ENCODE peak calls at places on chromosomes 3 and 15, in six cellular contexts. One of them, this sample, is unnamed.

GRCh38 chr3:65894679-65895078 is 144.0 kb downstream of the MAGI1 start:
- DNase-seq in kidney tubule cell: no peak
- DNase-seq in dermis microvascular lymphatic vessel endothelial cell: peak; percentile 15
- DNase-seq in stimulated activated CD4-positive, alpha-beta T cell treated with anti-CD3 and anti-CD28 coated beads, TNF-alpha, amount 100 ng/mL, for 24 hours: no peak
- DNase-seq in GM12892: no peak
- DNase-seq in astrocyte of the spinal cord: no peak
- DNase-seq in this sample: no peak

GRCh38 chr3:70090322-70090913 is 90.9 kb downstream of the SAMMSON start:
- DNase-seq in stimulated activated CD4-positive, alpha-beta T cell treated with anti-CD3 and anti-CD28 coated beads, TNF-alpha, amount 100 ng/mL, for 24 hours: no peak
- DNase-seq in kidney tubule cell: peak; percentile 14
- DNase-seq in astrocyte of the spinal cord: peak; percentile 40
- DNase-seq in GM12892: no peak
- DNase-seq in dermis microvascular lymphatic vessel endothelial cell: peak; percentile 17
- DNase-seq in this sample: peak; percentile 8

GRCh38 chr15:66923438-66923881 is 141.9 kb upstream of the SMAD3 start:
- DNase-seq in dermis microvascular lymphatic vessel endothelial cell: peak; percentile 33
- DNase-seq in astrocyte of the spinal cord: peak; percentile 14
- DNase-seq in stimulated activated CD4-positive, alpha-beta T cell treated with anti-CD3 and anti-CD28 coated beads, TNF-alpha, amount 100 ng/mL, for 24 hours: no peak
- DNase-seq in GM12892: no peak
- DNase-seq in kidney tubule cell: peak; percentile 29
- DNase-seq in this sample: no peak

GRCh38 chr15:66841953-66842681 is 140.1 kb downstream of the SMAD6 start:
- DNase-seq in dermis microvascular lymphatic vessel endothelial cell: peak; percentile 94
- DNase-seq in kidney tubule cell: peak; percentile 97
- DNase-seq in GM12892: no peak
- DNase-seq in stimulated activated CD4-positive, alpha-beta T cell treated with anti-CD3 and anti-CD28 coated beads, TNF-alpha, amount 100 ng/mL, for 24 hours: no peak
- DNase-seq in astrocyte of the spinal cord: peak; percentile 95
- DNase-seq in this sample: no peak

GRCh38 chr3:29065211-29065785 is 215.6 kb upstream of the RBMS3 start:
- DNase-seq in dermis microvascular lymphatic vessel endothelial cell: peak; percentile 99
- DNase-seq in GM12892: no peak
- DNase-seq in astrocyte of the spinal cord: peak; percentile 99
- DNase-seq in stimulated activated CD4-positive, alpha-beta T cell treated with anti-CD3 and anti-CD28 coated beads, TNF-alpha, amount 100 ng/mL, for 24 hours: no peak
- DNase-seq in kidney tubule cell: peak; percentile 99
- DNase-seq in this sample: no peak

GRCh38 chr3:191431160-191431822 is 29.7 kb upstream of the PYDC2 start:
- DNase-seq in stimulated activated CD4-positive, alpha-beta T cell treated with anti-CD3 and anti-CD28 coated beads, TNF-alpha, amount 100 ng/mL, for 24 hours: no peak
- DNase-seq in GM12892: no peak
- DNase-seq in kidney tubule cell: no peak
- DNase-seq in astrocyte of the spinal cord: no peak
- DNase-seq in dermis microvascular lymphatic vessel endothelial cell: no peak
- DNase-seq in this sample: no peak

GRCh38 chr3:146247906-146248305 is 3.0 kb downstream of the PLSCR4 start:
- DNase-seq in stimulated activated CD4-positive, alpha-beta T cell treated with anti-CD3 and anti-CD28 coated beads, TNF-alpha, amount 100 ng/mL, for 24 hours: no peak
- DNase-seq in GM12892: no peak
- DNase-seq in astrocyte of the spinal cord: no peak
- DNase-seq in kidney tubule cell: no peak
- DNase-seq in dermis microvascular lymphatic vessel endothelial cell: no peak
- DNase-seq in this sample: no peak

GRCh38 chr3:157201648-157202278 is 41.8 kb upstream of the CCNL1 start:
- DNase-seq in astrocyte of the spinal cord: peak; percentile 50
- DNase-seq in GM12892: peak; percentile 12
- DNase-seq in stimulated activated CD4-positive, alpha-beta T cell treated with anti-CD3 and anti-CD28 coated beads, TNF-alpha, amount 100 ng/mL, for 24 hours: no peak
- DNase-seq in kidney tubule cell: peak; percentile 56
- DNase-seq in dermis microvascular lymphatic vessel endothelial cell: peak; percentile 72
- DNase-seq in this sample: peak; percentile 9

GRCh38 chr15:80578206-80578595 is 116.9 kb upstream of the ABHD17C start:
- DNase-seq in stimulated activated CD4-positive, alpha-beta T cell treated with anti-CD3 and anti-CD28 coated beads, TNF-alpha, amount 100 ng/mL, for 24 hours: no peak
- DNase-seq in kidney tubule cell: no peak
- DNase-seq in GM12892: no peak
- DNase-seq in dermis microvascular lymphatic vessel endothelial cell: no peak
- DNase-seq in astrocyte of the spinal cord: no peak
- DNase-seq in this sample: no peak

GRCh38 chr15:51751687-51752683 is 588 bp downstream of the TMOD2 start:
- DNase-seq in astrocyte of the spinal cord: peak; percentile 31
- DNase-seq in kidney tubule cell: peak; percentile 56
- DNase-seq in GM12892: peak; percentile 35
- DNase-seq in dermis microvascular lymphatic vessel endothelial cell: peak; percentile 53
- DNase-seq in stimulated activated CD4-positive, alpha-beta T cell treated with anti-CD3 and anti-CD28 coated beads, TNF-alpha, amount 100 ng/mL, for 24 hours: no peak
- DNase-seq in this sample: no peak

GRCh38 chr15:28918141-28918983 is 32.6 kb downstream of the APBA2 start:
- DNase-seq in stimulated activated CD4-positive, alpha-beta T cell treated with anti-CD3 and anti-CD28 coated beads, TNF-alpha, amount 100 ng/mL, for 24 hours: no peak
- DNase-seq in GM12892: no peak
- DNase-seq in dermis microvascular lymphatic vessel endothelial cell: peak; percentile 37
- DNase-seq in astrocyte of the spinal cord: no peak
- DNase-seq in kidney tubule cell: no peak
- DNase-seq in this sample: no peak

GRCh38 chr3:109098245-109098644 is 19.7 kb downstream of the MORC1 start:
- DNase-seq in stimulated activated CD4-positive, alpha-beta T cell treated with anti-CD3 and anti-CD28 coated beads, TNF-alpha, amount 100 ng/mL, for 24 hours: no peak
- DNase-seq in kidney tubule cell: peak; percentile 40
- DNase-seq in GM12892: no peak
- DNase-seq in dermis microvascular lymphatic vessel endothelial cell: no peak
- DNase-seq in astrocyte of the spinal cord: no peak
- DNase-seq in this sample: no peak

GRCh38 chr3:133121471-133121870 is 83.3 kb downstream of the TMEM108 start:
- DNase-seq in kidney tubule cell: no peak
- DNase-seq in GM12892: no peak
- DNase-seq in stimulated activated CD4-positive, alpha-beta T cell treated with anti-CD3 and anti-CD28 coated beads, TNF-alpha, amount 100 ng/mL, for 24 hours: no peak
- DNase-seq in astrocyte of the spinal cord: no peak
- DNase-seq in dermis microvascular lymphatic vessel endothelial cell: no peak
- DNase-seq in this sample: no peak

GRCh38 chr15:43794269-43795037 is 2.3 kb downstream of the SERF2 start:
- DNase-seq in astrocyte of the spinal cord: peak; percentile 41
- DNase-seq in GM12892: no peak
- DNase-seq in dermis microvascular lymphatic vessel endothelial cell: peak; percentile 38
- DNase-seq in stimulated activated CD4-positive, alpha-beta T cell treated with anti-CD3 and anti-CD28 coated beads, TNF-alpha, amount 100 ng/mL, for 24 hours: no peak
- DNase-seq in kidney tubule cell: peak; percentile 67
- DNase-seq in this sample: no peak

GRCh38 chr3:176971613-176972174 is 225.6 kb downstream of the TBL1XR1 start:
- DNase-seq in dermis microvascular lymphatic vessel endothelial cell: no peak
- DNase-seq in astrocyte of the spinal cord: no peak
- DNase-seq in GM12892: no peak
- DNase-seq in kidney tubule cell: no peak
- DNase-seq in stimulated activated CD4-positive, alpha-beta T cell treated with anti-CD3 and anti-CD28 coated beads, TNF-alpha, amount 100 ng/mL, for 24 hours: no peak
- DNase-seq in this sample: no peak

GRCh38 chr3:107881517-107881916 is 209.3 kb downstream of the CD47 start:
- DNase-seq in kidney tubule cell: no peak
- DNase-seq in stimulated activated CD4-positive, alpha-beta T cell treated with anti-CD3 and anti-CD28 coated beads, TNF-alpha, amount 100 ng/mL, for 24 hours: no peak
- DNase-seq in astrocyte of the spinal cord: no peak
- DNase-seq in dermis microvascular lymphatic vessel endothelial cell: no peak
- DNase-seq in GM12892: no peak
- DNase-seq in this sample: no peak

GRCh38 chr3:32841875-32842505 is 24.2 kb downstream of the TRIM71 start:
- DNase-seq in GM12892: no peak
- DNase-seq in dermis microvascular lymphatic vessel endothelial cell: no peak
- DNase-seq in astrocyte of the spinal cord: no peak
- DNase-seq in stimulated activated CD4-positive, alpha-beta T cell treated with anti-CD3 and anti-CD28 coated beads, TNF-alpha, amount 100 ng/mL, for 24 hours: no peak
- DNase-seq in kidney tubule cell: peak; percentile 64
- DNase-seq in this sample: no peak

GRCh38 chr15:57149196-57149595 is 227.1 kb upstream of the CGNL1 start:
- DNase-seq in stimulated activated CD4-positive, alpha-beta T cell treated with anti-CD3 and anti-CD28 coated beads, TNF-alpha, amount 100 ng/mL, for 24 hours: no peak
- DNase-seq in dermis microvascular lymphatic vessel endothelial cell: peak; percentile 78
- DNase-seq in GM12892: no peak
- DNase-seq in astrocyte of the spinal cord: peak; percentile 67
- DNase-seq in kidney tubule cell: no peak
- DNase-seq in this sample: no peak

GRCh38 chr15:70526221-70526973 is 237.0 kb downstream of the UACA start:
- DNase-seq in stimulated activated CD4-positive, alpha-beta T cell treated with anti-CD3 and anti-CD28 coated beads, TNF-alpha, amount 100 ng/mL, for 24 hours: no peak
- DNase-seq in dermis microvascular lymphatic vessel endothelial cell: peak; percentile 7
- DNase-seq in astrocyte of the spinal cord: peak; percentile 72
- DNase-seq in kidney tubule cell: peak; percentile 14
- DNase-seq in GM12892: no peak
- DNase-seq in this sample: no peak

GRCh38 chr3:194006-194405 is 2.6 kb upstream of the CHL1 start:
- DNase-seq in dermis microvascular lymphatic vessel endothelial cell: no peak
- DNase-seq in stimulated activated CD4-positive, alpha-beta T cell treated with anti-CD3 and anti-CD28 coated beads, TNF-alpha, amount 100 ng/mL, for 24 hours: no peak
- DNase-seq in astrocyte of the spinal cord: no peak
- DNase-seq in GM12892: no peak
- DNase-seq in kidney tubule cell: no peak
- DNase-seq in this sample: no peak

GRCh38 chr3:13939206-13939605 is 59.3 kb upstream of the WNT7A start:
- DNase-seq in astrocyte of the spinal cord: no peak
- DNase-seq in GM12892: no peak
- DNase-seq in stimulated activated CD4-positive, alpha-beta T cell treated with anti-CD3 and anti-CD28 coated beads, TNF-alpha, amount 100 ng/mL, for 24 hours: no peak
- DNase-seq in kidney tubule cell: no peak
- DNase-seq in dermis microvascular lymphatic vessel endothelial cell: no peak
- DNase-seq in this sample: no peak

GRCh38 chr3:183156266-183156665 is 6.3 kb downstream of the LAMP3 start:
- DNase-seq in GM12892: no peak
- DNase-seq in kidney tubule cell: no peak
- DNase-seq in stimulated activated CD4-positive, alpha-beta T cell treated with anti-CD3 and anti-CD28 coated beads, TNF-alpha, amount 100 ng/mL, for 24 hours: no peak
- DNase-seq in dermis microvascular lymphatic vessel endothelial cell: no peak
- DNase-seq in astrocyte of the spinal cord: no peak
- DNase-seq in this sample: no peak

GRCh38 chr3:129286081-129286480 is 7.4 kb downstream of the HMCES start:
- DNase-seq in kidney tubule cell: no peak
- DNase-seq in GM12892: no peak
- DNase-seq in dermis microvascular lymphatic vessel endothelial cell: no peak
- DNase-seq in astrocyte of the spinal cord: no peak
- DNase-seq in stimulated activated CD4-positive, alpha-beta T cell treated with anti-CD3 and anti-CD28 coated beads, TNF-alpha, amount 100 ng/mL, for 24 hours: no peak
- DNase-seq in this sample: no peak

GRCh38 chr15:50353999-50354837 is 780 bp downstream of the GABPB1 start:
- DNase-seq in kidney tubule cell: peak; percentile 81
- DNase-seq in stimulated activated CD4-positive, alpha-beta T cell treated with anti-CD3 and anti-CD28 coated beads, TNF-alpha, amount 100 ng/mL, for 24 hours: peak; percentile 21
- DNase-seq in dermis microvascular lymphatic vessel endothelial cell: peak; percentile 92
- DNase-seq in astrocyte of the spinal cord: peak; percentile 92
- DNase-seq in GM12892: peak; percentile 23
- DNase-seq in this sample: no peak